ENCODE peak calls at places on chromosomes 3 and 15, in nine cellular contexts. K is psoas muscle; H is NB4; E is Peyer's patch; J is endothelial cell of umbilical vein; Z is thoracic aorta; T is coronary artery; W is CD8-positive, alpha-beta T cell; O is right lobe of liver. S is an unnamed sample.

GRCh38 chr15:74529911-74530310 is 11.1 kb upstream of the ARID3B start:
- DNase-seq in Z (no peak), J (peak; percentile 29), T (no peak), K (no peak), H (no peak), E (no peak), O (no peak), W (no peak), S (no peak)

GRCh38 chr15:69114231-69114937 is 46.1 kb upstream of the GLCE start:
- DNase-seq in T (no peak), E (no peak), J (no peak), O (no peak), Z (no peak), K (no peak), W (no peak), H (no peak), S (no peak)

GRCh38 chr15:61379005-61379404 is 149.9 kb upstream of the RORA start:
- DNase-seq in W (no peak), K (no peak), T (no peak), O (no peak), Z (no peak), E (no peak), J (no peak), H (no peak), S (no peak)

GRCh38 chr3:47421741-47422649 is 41.2 kb downstream of the PTPN23 start:
- DNase-seq in K (peak; percentile 58), T (no peak), Z (no peak), O (peak; percentile 91), J (no peak), E (no peak), W (no peak), H (peak; percentile 61), S (peak; percentile 27)

GRCh38 chr15:23566070-23567050 is 886 bp downstream of the MKRN3 start:
- DNase-seq in H (peak; percentile 81), K (no peak), J (peak; percentile 13), T (no peak), W (peak; percentile 39), Z (no peak), O (no peak), E (no peak), S (peak; percentile 3)

GRCh38 chr3:167151671-167152070 is 228.4 kb downstream of the ZBBX start:
- DNase-seq in H (no peak), Z (no peak), J (no peak), T (no peak), K (no peak), E (no peak), W (no peak), O (no peak), S (no peak)

GRCh38 chr3:143413372-143413771 is 293.8 kb downstream of the CHST2 start:
- DNase-seq in H (no peak), T (no peak), J (no peak), O (no peak), K (no peak), Z (no peak), E (no peak), W (no peak), S (no peak)

GRCh38 chr3:107221856-107222255 is 155.4 kb upstream of the CCDC54 start:
- DNase-seq in H (no peak), W (no peak), J (no peak), T (no peak), E (no peak), O (no peak), Z (no peak), K (no peak), S (peak; percentile 60)

GRCh38 chr3:43362183-43362582 is 75.8 kb downstream of the SNRK start:
- DNase-seq in T (no peak), E (no peak), H (no peak), Z (no peak), K (no peak), J (no peak), O (no peak), W (no peak), S (no peak)

GRCh38 chr3:78086150-78086549 is 1046.3 kb downstream of the ROBO2 start:
- DNase-seq in H (no peak), W (no peak), J (no peak), Z (no peak), E (no peak), T (no peak), K (no peak), O (no peak), S (peak; percentile 6)

GRCh38 chr3:8266679-8267267 is 234.8 kb upstream of the LMCD1 start:
- DNase-seq in T (no peak), E (no peak), K (no peak), Z (no peak), O (no peak), H (no peak), J (no peak), W (no peak), S (peak; percentile 11)

GRCh38 chr3:187629711-187630110 is 40.5 kb downstream of the SST start:
- DNase-seq in T (no peak), J (no peak), E (no peak), O (no peak), K (no peak), W (no peak), H (no peak), Z (no peak), S (peak; percentile 97)

GRCh38 chr3:112773864-112774263 is 72.8 kb downstream of the CD200R1L start:
- DNase-seq in Z (no peak), H (no peak), K (no peak), O (no peak), E (peak; percentile 77), T (no peak), J (no peak), W (no peak), S (no peak)

GRCh38 chr3:78823859-78824258 is 943.9 kb downstream of the ROBO1 start:
- DNase-seq in H (no peak), Z (no peak), O (no peak), J (no peak), K (no peak), T (no peak), W (no peak), E (no peak), S (peak; percentile 47)

GRCh38 chr15:68425428-68426060 is 6.4 kb downstream of the ITGA11 start:
- DNase-seq in Z (no peak), T (no peak), W (no peak), O (no peak), K (no peak), J (no peak), E (no peak), H (no peak), S (peak; percentile 93)

GRCh38 chr3:126618021-126618420 is 36.9 kb downstream of the TXNRD3 start:
- DNase-seq in W (no peak), H (no peak), E (no peak), Z (no peak), J (no peak), T (no peak), O (no peak), K (no peak), S (peak; percentile 36)

GRCh38 chr3:177459397-177459796 is 262.1 kb upstream of the TBL1XR1 start:
- DNase-seq in O (no peak), K (no peak), W (no peak), E (no peak), J (no peak), H (no peak), T (no peak), Z (no peak), S (peak; percentile 67)

GRCh38 chr3:66158933-66159332 is 61.9 kb upstream of the SLC25A26 start:
- DNase-seq in E (no peak), T (no peak), O (peak; percentile 64), W (no peak), K (no peak), H (no peak), Z (no peak), J (no peak), S (no peak)

GRCh38 chr3:62833538-62833937 is 41.7 kb downstream of the CADPS start:
- DNase-seq in W (no peak), O (no peak), T (no peak), J (no peak), K (no peak), E (no peak), Z (no peak), H (peak; percentile 3), S (peak; percentile 17)

GRCh38 chr3:15636028-15636709 is 34.6 kb downstream of the BTD start:
- DNase-seq in O (no peak), W (no peak), Z (no peak), H (peak; percentile 65), K (peak; percentile 32), E (no peak), T (no peak), J (peak; percentile 96), S (peak; percentile 96)
- TF ChIP-seq CTCF in O (no peak), W (no peak), Z (no peak), H (no peak), K (no peak), E (no peak), T (no peak), J (peak; percentile 5), S (no peak)

GRCh38 chr3:194203482-194204035 is 67.6 kb downstream of the HES1 start:
- DNase-seq in H (peak; percentile 69), W (peak; percentile 18), K (no peak), Z (no peak), E (no peak), J (no peak), T (no peak), O (no peak), S (no peak)
- H3K4me3 ChIP-seq in H (peak overlapping the region; percentile 16), W (peak overlapping the region; percentile 32), K (peak overlapping the region; percentile 52), Z (peak overlapping the region; percentile 12), E (peak overlapping the region; percentile 38), J (peak overlapping the region; percentile 31), T (peak overlapping the region; percentile 53), O (peak overlapping the region; percentile 25), S (no peak overlapping the region)

GRCh38 chr15:40421246-40422157 is 15.9 kb downstream of the IVD start:
- DNase-seq in J (peak; percentile 61), W (peak; percentile 84), Z (no peak), K (peak; percentile 81), H (peak; percentile 84), O (peak; percentile 88), T (no peak), E (peak; percentile 91), S (peak; percentile 48)
- TF ChIP-seq CTCF in J (peak; percentile 99), W (peak; percentile 80), Z (peak; percentile 95), K (peak; percentile 95), H (peak; percentile 85), O (peak; percentile 98), T (peak; percentile 91), E (peak; percentile 77), S (peak; percentile 88)

GRCh38 chr15:100902436-100903190 is 16.5 kb upstream of the LRRK1 start:
- DNase-seq in T (peak; percentile 76), W (no peak), O (no peak), J (peak; percentile 90), Z (peak; percentile 30), E (peak; percentile 77), K (peak; percentile 80), H (peak; percentile 52), S (peak; percentile 87)
- H3K4me3 ChIP-seq in T (peak overlapping the region; percentile 64), W (no peak overlapping the region), O (no peak overlapping the region), J (peak overlapping the region; percentile 15), Z (peak overlapping the region; percentile 66), E (no peak overlapping the region), K (peak overlapping the region; percentile 54), H (no peak overlapping the region), S (peak overlapping the region; percentile 41)

S was measured in AG10803.